ENCODE peak calls at places on chromosomes 3 and 15, in ten cellular contexts. V is amniotic stem cell; J is progenitor cell of endocrine pancreas; I is NCI-H1436 treated with DMSO at 0.1 percent for 48 hours; M is activated naive CD4-positive, alpha-beta T cell treated with Interleukin-2 at 50 U/mL for 16 hours; H is glomerular endothelial cell; U is NAMALWA; B is adipocyte; O is GM20000; W is HTR-8/SVneo. Z is an unnamed sample.

GRCh38 chr3:55790596-55791350 is 303.7 kb upstream of the WNT5A start:
- DNase-seq in V (no peak), J (no peak), I (no peak), M (no peak), H (no peak), U (no peak), B (peak; percentile 50), O (no peak), W (no peak), Z (no peak)

GRCh38 chr3:40972350-40972749 is 227.0 kb upstream of the CTNNB1 start:
- DNase-seq in V (no peak), J (no peak), I (no peak), M (no peak), H (no peak), U (peak; percentile 20), B (no peak), O (no peak), W (no peak), Z (no peak)

GRCh38 chr3:183265713-183266417 is 12.8 kb downstream of the B3GNT5 start:
- DNase-seq in V (no peak), J (no peak), I (no peak), M (peak; percentile 46), H (no peak), U (no peak), B (peak; percentile 50), O (no peak), W (no peak), Z (peak; percentile 70)

GRCh38 chr3:34782876-34783275 is 856.4 kb upstream of the ARPP21 start:
- DNase-seq in V (no peak), J (no peak), I (no peak), M (no peak), H (no peak), U (no peak), B (peak; percentile 33), O (no peak), W (no peak), Z (no peak)

GRCh38 chr3:168134931-168135330 is 39.2 kb upstream of the GOLIM4 start:
- DNase-seq in V (no peak), J (no peak), I (no peak), M (no peak), H (no peak), U (no peak), B (no peak), O (no peak), W (no peak), Z (peak; percentile 51)

GRCh38 chr3:109355625-109356441 is 18.5 kb upstream of the DPPA4 start:
- DNase-seq in V (no peak), J (no peak), I (no peak), M (no peak), H (no peak), U (no peak), B (no peak), O (no peak), W (no peak), Z (peak; percentile 16)

GRCh38 chr15:47813985-47814384 is 96.7 kb downstream of the SEMA6D start:
- DNase-seq in V (no peak), J (no peak), I (no peak), M (no peak), H (no peak), U (peak; percentile 12), B (no peak), O (peak; percentile 68), W (no peak), Z (no peak)

GRCh38 chr3:12990781-12991480 is 82.3 kb downstream of the IQSEC1 start:
- DNase-seq in V (peak; percentile 86), J (no peak), I (no peak), M (no peak), H (no peak), U (no peak), B (peak; percentile 85), O (no peak), W (no peak), Z (peak; percentile 21)

GRCh38 chr15:33698128-33698527 is 270.2 kb upstream of the CHRM5 start:
- DNase-seq in V (no peak), J (no peak), I (no peak), M (no peak), H (no peak), U (no peak), B (no peak), O (no peak), W (no peak), Z (no peak)

GRCh38 chr15:39804026-39804425 is 21.4 kb upstream of the FSIP1 start:
- DNase-seq in V (no peak), J (no peak), I (no peak), M (no peak), H (no peak), U (no peak), B (peak; percentile 82), O (peak; percentile 9), W (no peak), Z (no peak)

GRCh38 chr3:57281710-57282109 is 10.8 kb downstream of the ASB14 start:
- DNase-seq in V (no peak), J (no peak), I (no peak), M (no peak), H (no peak), U (no peak), B (no peak), O (no peak), W (no peak), Z (peak; percentile 6)

GRCh38 chr15:66126057-66126855 is 127.3 kb downstream of the MEGF11 start:
- DNase-seq in V (no peak), J (no peak), I (no peak), M (no peak), H (no peak), U (no peak), B (no peak), O (no peak), W (no peak), Z (no peak)

GRCh38 chr3:140359198-140359995 is 318.5 kb upstream of the TRIM42 start:
- DNase-seq in V (no peak), J (no peak), I (peak; percentile 97), M (no peak), H (no peak), U (no peak), B (no peak), O (no peak), W (no peak), Z (no peak)

GRCh38 chr3:76044601-76045600 is 259.6 kb upstream of the ZNF717 start:
- DNase-seq in V (peak; percentile 26), J (peak; percentile 11), I (no peak), M (no peak), H (no peak), U (peak; percentile 28), B (peak; percentile 84), O (no peak), W (no peak), Z (peak; percentile 12)

GRCh38 chr3:147195896-147196295 is 210.4 kb downstream of the ZIC4 start:
- DNase-seq in V (no peak), J (no peak), I (no peak), M (no peak), H (no peak), U (no peak), B (peak; percentile 19), O (no peak), W (no peak), Z (no peak)

GRCh38 chr3:7504886-7505775 is 644.2 kb downstream of the GRM7 start:
- DNase-seq in V (no peak), J (no peak), I (no peak), M (no peak), H (peak; percentile 99), U (no peak), B (peak; percentile 6), O (no peak), W (no peak), Z (peak; percentile 94)

GRCh38 chr3:111676177-111677021 is 81.3 kb upstream of the ZBED2 start:
- DNase-seq in V (no peak), J (no peak), I (no peak), M (no peak), H (no peak), U (no peak), B (no peak), O (no peak), W (peak; percentile 46), Z (peak; percentile 79)

GRCh38 chr3:135038191-135038590 is 243.1 kb downstream of the EPHB1 start:
- DNase-seq in V (no peak), J (no peak), I (no peak), M (no peak), H (no peak), U (no peak), B (no peak), O (no peak), W (no peak), Z (peak; percentile 54)

GRCh38 chr3:30943206-30943605 is 48.7 kb upstream of the GADL1 start:
- DNase-seq in V (no peak), J (no peak), I (no peak), M (no peak), H (no peak), U (no peak), B (no peak), O (no peak), W (no peak), Z (no peak)

GRCh38 chr15:80636675-80637074 is 58.4 kb upstream of the ABHD17C start:
- DNase-seq in V (no peak), J (no peak), I (no peak), M (no peak), H (no peak), U (no peak), B (no peak), O (no peak), W (no peak), Z (no peak)

GRCh38 chr15:46293550-46293949 is 658.7 kb downstream of the SQOR start:
- DNase-seq in V (no peak), J (no peak), I (no peak), M (no peak), H (no peak), U (no peak), B (no peak), O (no peak), W (no peak), Z (no peak)

GRCh38 chr3:65558821-65559220 is 479.9 kb downstream of the MAGI1 start:
- DNase-seq in V (no peak), J (no peak), I (no peak), M (no peak), H (no peak), U (no peak), B (no peak), O (no peak), W (no peak), Z (no peak)

GRCh38 chr15:27598251-27599045 is 500.7 kb downstream of the OCA2 start:
- DNase-seq in V (no peak), J (no peak), I (no peak), M (no peak), H (no peak), U (no peak), B (no peak), O (no peak), W (no peak), Z (no peak)

GRCh38 chr15:54803139-54803808 is 393.5 kb downstream of the RSL24D1 start:
- DNase-seq in V (no peak), J (no peak), I (no peak), M (no peak), H (no peak), U (peak; percentile 26), B (no peak), O (no peak), W (no peak), Z (peak; percentile 90)

GRCh38 chr3:194043516-194043915 is 92.4 kb upstream of the HES1 start:
- DNase-seq in V (no peak), J (no peak), I (no peak), M (no peak), H (no peak), U (no peak), B (peak; percentile 56), O (no peak), W (peak; percentile 63), Z (no peak)

GRCh38 chr15:31477851-31478250 is 151.2 kb downstream of the KLF13 start:
- DNase-seq in V (no peak), J (no peak), I (no peak), M (no peak), H (no peak), U (no peak), B (no peak), O (no peak), W (no peak), Z (no peak)

GRCh38 chr3:189099505-189100290 is 72.1 kb upstream of the TPRG1 start:
- DNase-seq in V (no peak), J (no peak), I (no peak), M (no peak), H (no peak), U (no peak), B (no peak), O (no peak), W (no peak), Z (no peak)

GRCh38 chr15:71801935-71802655 is 8.3 kb upstream of the NR2E3 start:
- DNase-seq in V (no peak), J (no peak), I (no peak), M (no peak), H (no peak), U (peak; percentile 25), B (no peak), O (no peak), W (no peak), Z (no peak)

Z was measured in Caki2.